ENCODE peak calls at places on chromosomes 1 and 21, in nine cellular contexts. One of them, this sample, is unnamed.

GRCh38 chr1:160077496-160077895 is 3.8 kb upstream of the KCNJ9 start:
- DNase-seq in psoas muscle: no peak
- DNase-seq in sigmoid colon: no peak
- DNase-seq in heart right ventricle: no peak
- DNase-seq in tibial nerve: no peak
- DNase-seq in left ventricle myocardium inferior: no peak
- DNase-seq in colonic mucosa: no peak
- DNase-seq in CD8-positive, alpha-beta memory T cell: no peak
- DNase-seq in DND-41: no peak
- DNase-seq in this sample: no peak

GRCh38 chr1:5640845-5641244 is 351.4 kb downstream of the NPHP4 start:
- DNase-seq in DND-41: no peak
- DNase-seq in psoas muscle: no peak
- DNase-seq in colonic mucosa: no peak
- DNase-seq in left ventricle myocardium inferior: no peak
- DNase-seq in tibial nerve: no peak
- DNase-seq in sigmoid colon: no peak
- DNase-seq in CD8-positive, alpha-beta memory T cell: no peak
- DNase-seq in heart right ventricle: no peak
- DNase-seq in this sample: no peak

GRCh38 chr1:12121212-12122000 is 45.4 kb upstream of the TNFRSF1B start:
- DNase-seq in psoas muscle: no peak
- DNase-seq in left ventricle myocardium inferior: no peak
- DNase-seq in tibial nerve: no peak
- DNase-seq in colonic mucosa: no peak
- DNase-seq in CD8-positive, alpha-beta memory T cell: peak; percentile 52
- DNase-seq in DND-41: peak; percentile 27
- DNase-seq in sigmoid colon: no peak
- DNase-seq in heart right ventricle: no peak
- DNase-seq in this sample: peak; percentile 38

GRCh38 chr21:44836666-44837471 is 19.0 kb upstream of the SUMO3 start:
- DNase-seq in sigmoid colon: no peak
- DNase-seq in heart right ventricle: no peak
- DNase-seq in CD8-positive, alpha-beta memory T cell: no peak
- DNase-seq in left ventricle myocardium inferior: no peak
- DNase-seq in colonic mucosa: no peak
- DNase-seq in psoas muscle: peak; percentile 45
- DNase-seq in DND-41: no peak
- DNase-seq in tibial nerve: no peak
- DNase-seq in this sample: no peak

GRCh38 chr1:244271004-244271403 is 180.7 kb downstream of the ADSS2 start:
- DNase-seq in left ventricle myocardium inferior: no peak
- DNase-seq in DND-41: no peak
- DNase-seq in sigmoid colon: no peak
- DNase-seq in colonic mucosa: no peak
- DNase-seq in CD8-positive, alpha-beta memory T cell: no peak
- DNase-seq in tibial nerve: no peak
- DNase-seq in heart right ventricle: no peak
- DNase-seq in psoas muscle: no peak
- DNase-seq in this sample: no peak

GRCh38 chr1:67429528-67430357 is 459 bp downstream of the SERBP1 start:
- DNase-seq in DND-41: peak; percentile 43
- DNase-seq in psoas muscle: peak; percentile 66
- DNase-seq in heart right ventricle: peak; percentile 30
- DNase-seq in CD8-positive, alpha-beta memory T cell: peak; percentile 23
- DNase-seq in tibial nerve: no peak
- DNase-seq in left ventricle myocardium inferior: peak; percentile 19
- DNase-seq in sigmoid colon: peak; percentile 68
- DNase-seq in colonic mucosa: peak; percentile 32
- DNase-seq in this sample: peak; percentile 7

GRCh38 chr1:156931974-156932710 is 11.7 kb downstream of the LRRC71 start:
- DNase-seq in tibial nerve: no peak
- DNase-seq in sigmoid colon: peak; percentile 64
- DNase-seq in colonic mucosa: no peak
- DNase-seq in DND-41: no peak
- DNase-seq in psoas muscle: peak; percentile 43
- DNase-seq in CD8-positive, alpha-beta memory T cell: no peak
- DNase-seq in heart right ventricle: no peak
- DNase-seq in left ventricle myocardium inferior: no peak
- DNase-seq in this sample: no peak

GRCh38 chr1:211532086-211532439 is 40.1 kb upstream of the RD3 start:
- DNase-seq in sigmoid colon: no peak
- DNase-seq in CD8-positive, alpha-beta memory T cell: no peak
- DNase-seq in tibial nerve: no peak
- DNase-seq in DND-41: no peak
- DNase-seq in heart right ventricle: no peak
- DNase-seq in psoas muscle: no peak
- DNase-seq in left ventricle myocardium inferior: no peak
- DNase-seq in colonic mucosa: no peak
- DNase-seq in this sample: no peak

GRCh38 chr1:150972417-150972940 is 2.2 kb downstream of the CERS2 start:
- DNase-seq in heart right ventricle: no peak
- DNase-seq in colonic mucosa: no peak
- DNase-seq in DND-41: no peak
- DNase-seq in CD8-positive, alpha-beta memory T cell: no peak
- DNase-seq in sigmoid colon: no peak
- DNase-seq in psoas muscle: no peak
- DNase-seq in tibial nerve: no peak
- DNase-seq in left ventricle myocardium inferior: no peak
- DNase-seq in this sample: no peak

GRCh38 chr1:222896630-222897526 is 82.0 kb downstream of the DISP1 start:
- DNase-seq in left ventricle myocardium inferior: no peak
- DNase-seq in tibial nerve: no peak
- DNase-seq in CD8-positive, alpha-beta memory T cell: no peak
- DNase-seq in DND-41: no peak
- DNase-seq in psoas muscle: no peak
- DNase-seq in sigmoid colon: no peak
- DNase-seq in heart right ventricle: no peak
- DNase-seq in colonic mucosa: no peak
- DNase-seq in this sample: no peak

GRCh38 chr1:38607526-38607925 is 252.0 kb downstream of the RRAGC start:
- DNase-seq in left ventricle myocardium inferior: no peak
- DNase-seq in heart right ventricle: no peak
- DNase-seq in CD8-positive, alpha-beta memory T cell: no peak
- DNase-seq in sigmoid colon: no peak
- DNase-seq in DND-41: no peak
- DNase-seq in colonic mucosa: no peak
- DNase-seq in psoas muscle: no peak
- DNase-seq in tibial nerve: no peak
- DNase-seq in this sample: no peak

GRCh38 chr1:171869097-171869496 is 27.8 kb downstream of the DNM3 start:
- DNase-seq in psoas muscle: no peak
- DNase-seq in left ventricle myocardium inferior: no peak
- DNase-seq in sigmoid colon: no peak
- DNase-seq in heart right ventricle: no peak
- DNase-seq in CD8-positive, alpha-beta memory T cell: no peak
- DNase-seq in colonic mucosa: no peak
- DNase-seq in tibial nerve: no peak
- DNase-seq in DND-41: no peak
- DNase-seq in this sample: no peak

GRCh38 chr1:241749041-241749798 is 97.1 kb downstream of the WDR64 start:
- DNase-seq in colonic mucosa: no peak
- DNase-seq in left ventricle myocardium inferior: no peak
- DNase-seq in tibial nerve: no peak
- DNase-seq in sigmoid colon: no peak
- DNase-seq in CD8-positive, alpha-beta memory T cell: no peak
- DNase-seq in DND-41: no peak
- DNase-seq in heart right ventricle: no peak
- DNase-seq in psoas muscle: no peak
- DNase-seq in this sample: no peak

GRCh38 chr1:27906764-27907163 is 28.0 kb upstream of the SMPDL3B start:
- DNase-seq in colonic mucosa: no peak
- DNase-seq in psoas muscle: peak; percentile 72
- DNase-seq in heart right ventricle: no peak
- DNase-seq in tibial nerve: no peak
- DNase-seq in CD8-positive, alpha-beta memory T cell: no peak
- DNase-seq in DND-41: no peak
- DNase-seq in sigmoid colon: no peak
- DNase-seq in left ventricle myocardium inferior: no peak
- DNase-seq in this sample: no peak

GRCh38 chr1:20174937-20175666 is 10.8 kb upstream of the UBXN10 start:
- DNase-seq in psoas muscle: no peak
- DNase-seq in colonic mucosa: no peak
- DNase-seq in tibial nerve: no peak
- DNase-seq in DND-41: peak; percentile 56
- DNase-seq in left ventricle myocardium inferior: no peak
- DNase-seq in sigmoid colon: no peak
- DNase-seq in CD8-positive, alpha-beta memory T cell: no peak
- DNase-seq in heart right ventricle: no peak
- DNase-seq in this sample: no peak

GRCh38 chr1:184359909-184360308 is 26.9 kb upstream of the C1orf21 start:
- DNase-seq in CD8-positive, alpha-beta memory T cell: no peak
- DNase-seq in sigmoid colon: no peak
- DNase-seq in heart right ventricle: no peak
- DNase-seq in psoas muscle: no peak
- DNase-seq in DND-41: no peak
- DNase-seq in tibial nerve: no peak
- DNase-seq in colonic mucosa: no peak
- DNase-seq in left ventricle myocardium inferior: no peak
- DNase-seq in this sample: no peak

GRCh38 chr1:93666613-93667384 is 14.8 kb downstream of the BCAR3 start:
- DNase-seq in left ventricle myocardium inferior: no peak
- DNase-seq in CD8-positive, alpha-beta memory T cell: no peak
- DNase-seq in psoas muscle: no peak
- DNase-seq in DND-41: no peak
- DNase-seq in sigmoid colon: peak; percentile 89
- DNase-seq in tibial nerve: no peak
- DNase-seq in heart right ventricle: no peak
- DNase-seq in colonic mucosa: no peak
- DNase-seq in this sample: no peak

GRCh38 chr1:235329139-235329808 is 904 bp downstream of the GGPS1 start:
- DNase-seq in tibial nerve: peak; percentile 16
- DNase-seq in DND-41: peak; percentile 54
- DNase-seq in colonic mucosa: peak; percentile 42
- DNase-seq in CD8-positive, alpha-beta memory T cell: peak; percentile 53
- DNase-seq in sigmoid colon: peak; percentile 72
- DNase-seq in psoas muscle: peak; percentile 57
- DNase-seq in left ventricle myocardium inferior: no peak
- DNase-seq in heart right ventricle: no peak
- DNase-seq in this sample: peak; percentile 40

GRCh38 chr1:167553136-167554027 is at the start of gene CREG1:
- DNase-seq in psoas muscle: peak; percentile 96
- DNase-seq in DND-41: peak; percentile 93
- DNase-seq in tibial nerve: peak; percentile 84
- DNase-seq in heart right ventricle: peak; percentile 95
- DNase-seq in CD8-positive, alpha-beta memory T cell: peak; percentile 85
- DNase-seq in colonic mucosa: peak; percentile 96
- DNase-seq in left ventricle myocardium inferior: peak; percentile 95
- DNase-seq in sigmoid colon: peak; percentile 97
- DNase-seq in this sample: peak; percentile 87
- H3K4me1 ChIP-seq in psoas muscle: peaks cover 46% of the 10 kb centered on the region
- H3K4me1 ChIP-seq in DND-41: peaks cover 43% of the 10 kb centered on the region
- H3K4me1 ChIP-seq in tibial nerve: peaks cover 38% of the 10 kb centered on the region
- H3K4me1 ChIP-seq in heart right ventricle: peaks cover 24% of the 10 kb centered on the region
- H3K4me1 ChIP-seq in CD8-positive, alpha-beta memory T cell: peaks cover 27% of the 10 kb centered on the region
- H3K4me1 ChIP-seq in colonic mucosa: peaks cover 4% of the 10 kb centered on the region
- H3K4me1 ChIP-seq in left ventricle myocardium inferior: peaks cover 49% of the 10 kb centered on the region
- H3K4me1 ChIP-seq in sigmoid colon: peaks cover 27% of the 10 kb centered on the region
- H3K4me1 ChIP-seq in this sample: peaks cover 25% of the 10 kb centered on the region

DNA sequence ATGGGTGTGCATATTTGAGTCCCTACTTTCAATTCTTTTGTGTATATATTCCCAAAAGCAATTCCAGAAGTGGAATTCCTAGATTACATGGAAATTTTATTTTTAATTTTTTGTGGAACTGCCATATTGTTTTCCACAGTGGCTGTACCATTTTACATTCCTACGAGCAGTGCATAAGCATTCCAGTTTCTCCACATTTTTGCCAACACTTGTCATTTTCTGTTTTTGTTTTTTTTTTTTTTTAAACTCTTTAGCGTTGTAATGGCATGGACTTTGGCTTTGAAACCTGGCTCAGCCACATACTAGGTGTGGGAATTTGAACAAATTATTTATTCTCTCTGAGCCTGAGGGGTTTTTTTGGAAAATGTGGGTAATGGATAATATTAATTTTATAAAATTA is 214.5 kb upstream of the UBE2U start:
- DNase-seq in left ventricle myocardium inferior: no peak
- DNase-seq in colonic mucosa: no peak
- DNase-seq in heart right ventricle: no peak
- DNase-seq in sigmoid colon: no peak
- DNase-seq in DND-41: no peak
- DNase-seq in CD8-positive, alpha-beta memory T cell: no peak
- DNase-seq in tibial nerve: no peak
- DNase-seq in psoas muscle: no peak
- DNase-seq in this sample: no peak
- H3K4me3 ChIP-seq in left ventricle myocardium inferior: no peak overlapping the region
- H3K4me3 ChIP-seq in colonic mucosa: no peak overlapping the region
- H3K4me3 ChIP-seq in heart right ventricle: no peak overlapping the region
- H3K4me3 ChIP-seq in sigmoid colon: no peak overlapping the region
- H3K4me3 ChIP-seq in DND-41: no peak overlapping the region
- H3K4me3 ChIP-seq in CD8-positive, alpha-beta memory T cell: no peak overlapping the region
- H3K4me3 ChIP-seq in tibial nerve: no peak overlapping the region
- H3K4me3 ChIP-seq in psoas muscle: no peak overlapping the region
- H3K4me3 ChIP-seq in this sample: no peak overlapping the region

GRCh38 chr1:228231192-228231591 is 23.3 kb downstream of the OBSCN start:
- DNase-seq in heart right ventricle: no peak
- DNase-seq in colonic mucosa: no peak
- DNase-seq in tibial nerve: no peak
- DNase-seq in DND-41: no peak
- DNase-seq in left ventricle myocardium inferior: no peak
- DNase-seq in CD8-positive, alpha-beta memory T cell: no peak
- DNase-seq in psoas muscle: no peak
- DNase-seq in sigmoid colon: no peak
- DNase-seq in this sample: no peak

GRCh38 chr1:228228601-228229074 is 20.8 kb downstream of the OBSCN start:
- DNase-seq in sigmoid colon: no peak
- DNase-seq in heart right ventricle: no peak
- DNase-seq in psoas muscle: no peak
- DNase-seq in left ventricle myocardium inferior: no peak
- DNase-seq in DND-41: no peak
- DNase-seq in tibial nerve: no peak
- DNase-seq in CD8-positive, alpha-beta memory T cell: no peak
- DNase-seq in colonic mucosa: peak; percentile 9
- DNase-seq in this sample: no peak

GRCh38 chr1:228236744-228237143 is 28.9 kb downstream of the OBSCN start:
- DNase-seq in CD8-positive, alpha-beta memory T cell: no peak
- DNase-seq in left ventricle myocardium inferior: no peak
- DNase-seq in colonic mucosa: peak; percentile 60
- DNase-seq in DND-41: no peak
- DNase-seq in tibial nerve: no peak
- DNase-seq in heart right ventricle: no peak
- DNase-seq in sigmoid colon: no peak
- DNase-seq in psoas muscle: peak; percentile 70
- DNase-seq in this sample: no peak

GRCh38 chr1:228238007-228238406 is 30.2 kb downstream of the OBSCN start:
- DNase-seq in DND-41: no peak
- DNase-seq in colonic mucosa: no peak
- DNase-seq in sigmoid colon: no peak
- DNase-seq in tibial nerve: no peak
- DNase-seq in psoas muscle: no peak
- DNase-seq in heart right ventricle: no peak
- DNase-seq in CD8-positive, alpha-beta memory T cell: no peak
- DNase-seq in left ventricle myocardium inferior: no peak
- DNase-seq in this sample: no peak

GRCh38 chr1:228233136-228233535 is 25.3 kb downstream of the OBSCN start:
- DNase-seq in DND-41: no peak
- DNase-seq in sigmoid colon: no peak
- DNase-seq in CD8-positive, alpha-beta memory T cell: no peak
- DNase-seq in colonic mucosa: no peak
- DNase-seq in heart right ventricle: no peak
- DNase-seq in psoas muscle: no peak
- DNase-seq in left ventricle myocardium inferior: no peak
- DNase-seq in tibial nerve: no peak
- DNase-seq in this sample: no peak
- H3K9me3 ChIP-seq in DND-41: peaks cover 25% of the 10 kb centered on the region
- H3K9me3 ChIP-seq in sigmoid colon: no peaks in the 10 kb centered on the region
- H3K9me3 ChIP-seq in CD8-positive, alpha-beta memory T cell: no peaks in the 10 kb centered on the region
- H3K9me3 ChIP-seq in colonic mucosa: no peaks in the 10 kb centered on the region
- H3K9me3 ChIP-seq in heart right ventricle: no peaks in the 10 kb centered on the region
- H3K9me3 ChIP-seq in psoas muscle: no peaks in the 10 kb centered on the region
- H3K9me3 ChIP-seq in left ventricle myocardium inferior: no peaks in the 10 kb centered on the region
- H3K9me3 ChIP-seq in tibial nerve: no peaks in the 10 kb centered on the region
- H3K9me3 ChIP-seq in this sample: no peaks in the 10 kb centered on the region

GRCh38 chr21:33026299-33026858 is 644 bp downstream of the OLIG2 start:
- DNase-seq in heart right ventricle: no peak
- DNase-seq in sigmoid colon: peak; percentile 20
- DNase-seq in psoas muscle: no peak
- DNase-seq in tibial nerve: no peak
- DNase-seq in DND-41: no peak
- DNase-seq in CD8-positive, alpha-beta memory T cell: no peak
- DNase-seq in colonic mucosa: no peak
- DNase-seq in left ventricle myocardium inferior: no peak
- DNase-seq in this sample: no peak
- H3K4me1 ChIP-seq in heart right ventricle: peaks cover 21% of the 10 kb centered on the region
- H3K4me1 ChIP-seq in sigmoid colon: peaks cover 40% of the 10 kb centered on the region
- H3K4me1 ChIP-seq in psoas muscle: peaks cover 16% of the 10 kb centered on the region
- H3K4me1 ChIP-seq in tibial nerve: peaks cover 78% of the 10 kb centered on the region
- H3K4me1 ChIP-seq in DND-41: no peaks in the 10 kb centered on the region
- H3K4me1 ChIP-seq in CD8-positive, alpha-beta memory T cell: peaks cover 33% of the 10 kb centered on the region
- H3K4me1 ChIP-seq in colonic mucosa: no peaks in the 10 kb centered on the region
- H3K4me1 ChIP-seq in left ventricle myocardium inferior: peaks cover 65% of the 10 kb centered on the region
- H3K4me1 ChIP-seq in this sample: peaks cover 48% of the 10 kb centered on the region